ENCODE peak calls at places on chromosomes 11 and 22, in nine cellular contexts. P is C1 segment of cervical spinal cord; R is astrocyte of the hippocampus; E is activated CD4-positive, CD25-positive, alpha-beta regulatory T cell treated with anti-CD3 and anti-CD28 coated beads, Interleukin-2, amount 50 U/mL, for 16 hours; U is NCI-H748 treated with DMSO at 0.1 percent for 48 hours; O is H54; V is T-helper 2 cell; T is myocyte; G is posterior cingulate gyrus. D is an unnamed sample.

GRCh38 chr22:20177217-20177911 is 26.5 kb upstream of the CCDC188 start:
- DNase-seq in E (no peak), O (no peak), T (no peak), P (no peak), G (no peak), U (no peak), V (no peak), R (no peak), D (no peak)

GRCh38 chr22:22362311-22362710 is 117.7 kb downstream of the VPREB1 start:
- DNase-seq in U (no peak), E (no peak), P (no peak), R (no peak), O (no peak), V (no peak), G (no peak), T (no peak), D (no peak)

GRCh38 chr11:120784566-120785251 is 239.2 kb upstream of the TBCEL start:
- DNase-seq in V (no peak), R (no peak), P (no peak), O (no peak), U (no peak), G (no peak), T (no peak), E (no peak), D (no peak)

GRCh38 chr11:83162377-83162776 is 5.4 kb downstream of the PCF11 start:
- DNase-seq in V (no peak), U (no peak), O (no peak), R (no peak), P (no peak), T (no peak), E (no peak), G (no peak), D (no peak)

GRCh38 chr11:91085985-91086384 is 863.1 kb upstream of the CHORDC1 start:
- DNase-seq in V (no peak), P (no peak), R (no peak), T (no peak), O (no peak), E (no peak), U (no peak), G (no peak), D (no peak)

GRCh38 chr11:63505857-63506528 is at the start of gene LGALS12:
- DNase-seq in U (no peak), V (no peak), P (no peak), T (no peak), R (peak), O (no peak), E (no peak), G (no peak), D (no peak)

GRCh38 chr11:47918882-47919495 is 61.4 kb upstream of the PTPRJ start:
- DNase-seq in O (peak), P (no peak), G (no peak), U (no peak), T (peak), E (no peak), V (no peak), R (peak), D (no peak)

GRCh38 chr11:67468835-67469811 is at the start of gene TMEM134:
- DNase-seq in R (peak), E (peak), P (peak), G (peak), V (peak), T (peak), U (peak), O (peak), D (peak)

GRCh38 chr11:2428322-2428795 is 16.0 kb downstream of the TRPM5 start:
- DNase-seq in R (peak), G (no peak), E (peak), P (peak), V (peak), O (peak), U (peak), T (peak), D (peak)

GRCh38 chr11:83054001-83054400 is 17.7 kb downstream of the RAB30 start:
- DNase-seq in E (no peak), U (no peak), P (no peak), O (no peak), R (no peak), V (no peak), T (no peak), G (no peak), D (no peak)

GRCh38 chr11:34356576-34356917 is 1.3 kb downstream of the ABTB2 start:
- DNase-seq in E (no peak), T (no peak), P (no peak), R (peak), U (no peak), G (peak), O (no peak), V (no peak), D (no peak)

GRCh38 chr11:64885367-64886286 is 7.2 kb upstream of the EHD1 start:
- DNase-seq in R (no peak), O (no peak), U (peak), V (no peak), P (no peak), T (no peak), E (no peak), G (no peak), D (no peak)

GRCh38 chr22:49574861-49575702 is 252.6 kb downstream of the BRD1 start:
- DNase-seq in U (no peak), G (no peak), E (no peak), T (no peak), P (no peak), R (no peak), V (no peak), O (no peak), D (no peak)

GRCh38 chr22:39253427-39254070 is 8.8 kb upstream of the PDGFB start:
- DNase-seq in E (no peak), R (peak), G (peak), U (no peak), T (peak), P (no peak), V (no peak), O (peak), D (no peak)

GRCh38 chr22:27985323-27986275 is 66.5 kb upstream of the PITPNB start:
- DNase-seq in P (no peak), V (no peak), R (no peak), U (no peak), T (no peak), O (no peak), E (no peak), G (no peak), D (no peak)

GRCh38 chr11:103051986-103052385 is 40.0 kb downstream of the DCUN1D5 start:
- DNase-seq in U (no peak), E (no peak), V (no peak), P (no peak), O (no peak), G (no peak), T (no peak), R (peak), D (no peak)

GRCh38 chr11:110948112-110948511 is 235.9 kb upstream of the ARHGAP20 start:
- DNase-seq in E (no peak), U (no peak), P (no peak), V (no peak), T (peak), G (no peak), O (no peak), R (no peak), D (no peak)

GRCh38 chr11:108818971-108819370 is 154.1 kb downstream of the DDX10 start:
- DNase-seq in R (no peak), T (no peak), V (no peak), P (no peak), O (no peak), G (no peak), E (no peak), U (no peak), D (no peak)

GRCh38 chr11:1763796-1764661 is at the start of gene CTSD:
- DNase-seq in V (peak), R (peak), U (peak), E (peak), O (peak), T (peak), P (peak), G (peak), D (peak)

GRCh38 chr11:130652671-130653335 is 204.4 kb downstream of the ADAMTS15 start:
- DNase-seq in P (no peak), E (no peak), V (no peak), U (no peak), G (no peak), T (no peak), O (no peak), R (peak), D (no peak)

GRCh38 chr22:48084041-48084748 is 1321.7 kb downstream of the TBC1D22A start:
- DNase-seq in P (no peak), V (no peak), O (no peak), G (no peak), U (no peak), E (no peak), R (no peak), T (no peak), D (peak)

GRCh38 chr22:24559471-24559870 is 3.7 kb downstream of the SNRPD3 start:
- DNase-seq in V (no peak), E (no peak), T (peak), U (no peak), R (no peak), G (no peak), P (no peak), O (no peak), D (no peak)

GRCh38 chr11:62337682-62338181 is 484 bp downstream of the ASRGL1 start:
- DNase-seq in O (peak), R (peak), P (peak), G (peak), U (peak), V (no peak), T (no peak), E (no peak), D (no peak)

GRCh38 chr22:26608129-26608528 is 9.7 kb downstream of the CRYBB1 start:
- DNase-seq in R (peak), T (no peak), O (no peak), P (no peak), U (no peak), G (no peak), E (no peak), V (no peak), D (no peak)

GRCh38 chr11:120211522-120212258 is 858 bp downstream of the OAF start:
- DNase-seq in E (no peak), U (no peak), R (peak), P (no peak), G (peak), V (no peak), T (no peak), O (no peak), D (no peak)

GRCh38 chr22:30701872-30702271 is 7.2 kb downstream of the OSBP2 start:
- DNase-seq in V (no peak), G (no peak), O (peak), E (no peak), T (peak), R (peak), P (no peak), U (no peak), D (no peak)

GRCh38 chr11:69425895-69426544 is 55.4 kb upstream of the LINC01488 start:
- DNase-seq in G (peak), U (no peak), P (no peak), T (no peak), V (no peak), R (no peak), O (no peak), E (no peak), D (no peak)

GRCh38 chr11:8959546-8960166 is 4.6 kb downstream of the TMEM9B start:
- DNase-seq in P (no peak), G (no peak), O (peak), E (no peak), R (peak), U (peak), V (no peak), T (peak), D (no peak)

GRCh38 chr22:39236321-39237275 is 8.2 kb downstream of the PDGFB start:
- DNase-seq in P (no peak), T (peak), O (no peak), U (no peak), V (no peak), R (peak), G (no peak), E (no peak), D (peak)

GRCh38 chr11:57345555-57346151 is 7.5 kb downstream of the P2RX3 start:
- DNase-seq in E (peak), G (peak), P (peak), T (peak), O (peak), R (peak), U (no peak), V (peak), D (peak)

GRCh38 chr11:62588966-62589637 is 2.2 kb downstream of the TUT1 start:
- DNase-seq in O (no peak), R (peak), E (no peak), G (peak), V (no peak), U (no peak), T (no peak), P (no peak), D (no peak)

GRCh38 chr11:86275493-86276370 is 26.3 kb upstream of the HIKESHI start:
- DNase-seq in R (no peak), V (no peak), G (no peak), O (no peak), U (no peak), P (no peak), T (no peak), E (no peak), D (no peak)

GRCh38 chr11:81569999-81570398 is 1163.7 kb downstream of the FAM181B start:
- DNase-seq in V (no peak), E (no peak), R (no peak), T (no peak), G (no peak), O (no peak), U (no peak), P (no peak), D (no peak)

D was measured in CD8-positive, alpha-beta memory T cell.